ENCODE peak calls at places on chromosomes 7 and 10, in five cellular contexts. Z is AG04450, X is activated T-helper 1 cell treated with Interleukin-2 at 50 U/mL for 16 hours, A is ovary, N is H54. Y is an unnamed sample.

GRCh38 chr10:113524120-113524519 is 28.7 kb upstream of the HABP2 start:
- DNase-seq in Z (no peak), X (no peak), N (no peak), A (no peak), Y (no peak)

GRCh38 chr10:103967433-103968142 is 648 bp downstream of the SLK start:
- DNase-seq in X (no peak), N (peak), A (no peak), Z (no peak), Y (no peak)

GRCh38 chr7:128266891-128267839 is 26.1 kb downstream of the LEP start:
- DNase-seq in X (no peak), Z (no peak), A (peak), N (peak), Y (no peak)

GRCh38 chr10:110535958-110536891 is 31.3 kb upstream of the SMC3 start:
- DNase-seq in A (no peak), X (peak), N (peak), Z (peak), Y (peak)

GRCh38 chr7:51013861-51014511 is 231.3 kb upstream of the GRB10 start:
- DNase-seq in Z (no peak), N (no peak), X (no peak), A (no peak), Y (no peak)

GRCh38 chr10:70761727-70762350 is 23.3 kb downstream of the TBATA start:
- DNase-seq in Z (no peak), X (no peak), N (no peak), A (no peak), Y (no peak)

GRCh38 chr7:33769930-33770329 is 135.4 kb upstream of the BMPER start:
- DNase-seq in Z (no peak), N (no peak), X (no peak), A (no peak), Y (no peak)

GRCh38 chr7:64882341-64883112 is 20.5 kb upstream of the ZNF273 start:
- DNase-seq in N (no peak), A (peak), Z (no peak), X (no peak), Y (no peak)

GRCh38 chr7:92997144-92997543 is 120.6 kb downstream of the SAMD9 start:
- DNase-seq in X (no peak), A (no peak), Z (no peak), N (no peak), Y (no peak)

GRCh38 chr7:3408814-3409595 is 108.0 kb downstream of the SDK1 start:
- DNase-seq in Z (no peak), N (no peak), X (no peak), A (no peak), Y (no peak)